ENCODE peak calls at places on chromosome 17, in four cellular contexts. F is PC-3, A is GM23338, B is fibroblast of lung. N is an unnamed sample.

GRCh38 chr17:83073389-83074063 is 5.9 kb upstream of the METRNL start:
- DNase-seq in B (no peak), A (no peak), F (peak), N (no peak)

GRCh38 chr17:50129946-50130777 is at the start of gene SAMD14:
- DNase-seq in B (no peak), A (peak), F (no peak), N (peak)

GRCh38 chr17:16477666-16478065 is 14.3 kb downstream of the LRRC75A start:
- DNase-seq in F (no peak), A (no peak), B (no peak), N (no peak)

GRCh38 chr17:59093702-59094231 is 12.9 kb downstream of the TRIM37 start:
- DNase-seq in A (no peak), B (peak), F (peak), N (peak)

GRCh38 chr17:32302860-32303649 is 37.4 kb downstream of the RHBDL3 start:
- DNase-seq in A (peak), F (no peak), B (no peak), N (peak)

GRCh38 chr17:31499771-31500554 is 108.5 kb downstream of the RAB11FIP4 start:
- DNase-seq in F (peak), A (peak), B (peak), N (no peak)

GRCh38 chr17:17868637-17869522 is 32.1 kb upstream of the SREBF1 start:
- DNase-seq in F (no peak), A (peak), B (peak), N (peak)

GRCh38 chr17:64150237-64151015 is 20.5 kb upstream of the ERN1 start:
- DNase-seq in B (peak), A (no peak), F (no peak), N (no peak)

GRCh38 chr17:79609616-79610150 is 1.2 kb downstream of the RBFOX3 start:
- DNase-seq in A (peak), F (no peak), B (no peak), N (no peak)

GRCh38 chr17:67421869-67422273 is 44.8 kb downstream of the PITPNC1 start:
- DNase-seq in F (peak), B (peak), A (peak), N (peak)

GRCh38 chr17:60383379-60383778 is 8.6 kb downstream of the USP32 start:
- DNase-seq in B (no peak), A (no peak), F (no peak), N (no peak)

GRCh38 chr17:49516190-49516589 is 21.1 kb downstream of the NGFR start:
- DNase-seq in B (no peak), A (no peak), F (no peak), N (no peak)

GRCh38 chr17:3046753-3047152 is 16.7 kb downstream of the OR1D5 start:
- DNase-seq in B (no peak), A (no peak), F (no peak), N (no peak)

GRCh38 chr17:43820759-43821158 is 12.2 kb downstream of the MPP3 start:
- DNase-seq in F (no peak), B (no peak), A (no peak), N (no peak)

GRCh38 chr17:77957215-77957868 is 1.2 kb upstream of the TNRC6C start:
- DNase-seq in A (peak), F (no peak), B (peak), N (peak)

GRCh38 chr17:50087246-50087911 is 7.8 kb upstream of the PDK2 start:
- DNase-seq in A (peak), B (peak), F (peak), N (peak)

GRCh38 chr17:38361700-38362465 is 10.2 kb downstream of the SOCS7 start:
- DNase-seq in B (no peak), F (peak), A (no peak), N (no peak)

GRCh38 chr17:2796164-2797140 is at the start of gene RAP1GAP2:
- DNase-seq in A (no peak), B (no peak), F (no peak), N (no peak)

GRCh38 chr17:40857535-40857934 is 9.5 kb downstream of the KRT12 start:
- DNase-seq in F (no peak), B (peak), A (no peak), N (peak)

GRCh38 chr17:48994548-48995331 is 2.4 kb upstream of the IGF2BP1 start:
- DNase-seq in B (no peak), F (no peak), A (no peak), N (peak)

GRCh38 chr17:4626734-4627256 is 14.7 kb downstream of the ALOX15 start:
- DNase-seq in B (no peak), F (no peak), A (no peak), N (no peak)

GRCh38 chr17:72305964-72306551 is 185.2 kb downstream of the SOX9 start:
- DNase-seq in B (peak), F (no peak), A (no peak), N (no peak)

GRCh38 chr17:13273744-13274295 is 256.0 kb upstream of the ELAC2 start:
- DNase-seq in F (peak), B (no peak), A (no peak), N (no peak)

DNA sequence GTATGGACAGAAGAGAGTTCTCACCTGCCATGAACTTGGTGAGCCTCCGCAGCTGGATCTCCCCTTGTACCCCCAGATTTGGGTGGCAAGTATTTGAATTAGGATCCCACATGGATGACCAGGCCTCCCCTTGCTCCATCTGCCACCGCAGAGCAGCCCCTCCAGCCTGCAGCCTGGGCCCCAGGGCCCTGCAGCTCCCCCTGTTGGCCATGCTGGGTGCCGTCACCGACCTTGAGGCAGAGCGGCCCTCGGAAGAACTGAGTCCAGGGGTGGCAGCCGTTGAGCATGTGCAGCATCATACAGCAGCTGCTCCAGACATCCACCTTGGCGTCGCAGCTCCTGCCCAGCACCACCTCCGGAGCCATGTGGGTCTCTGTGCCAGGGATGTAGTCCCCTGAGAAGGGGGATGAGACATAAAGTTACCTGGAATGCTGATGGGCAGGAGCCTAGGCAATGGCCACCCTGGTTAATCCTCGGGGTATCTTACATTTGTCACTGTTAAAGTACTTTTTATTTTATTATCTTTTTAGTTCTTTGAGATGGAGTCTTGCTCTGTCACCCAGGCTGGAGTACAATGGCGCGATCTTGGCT is 9.0 kb upstream of the SPATA32 start:
- DNase-seq in A (peak), B (no peak), F (peak), N (peak)
- TF ChIP-seq CTCF in A (peak), B (peak), F (peak), N (peak)

GRCh38 chr17:10821062-10821461 is 16.8 kb downstream of the PIRT start:
- DNase-seq in B (no peak), A (no peak), F (no peak), N (no peak)

GRCh38 chr17:10821770-10822169 is 16.1 kb downstream of the PIRT start:
- DNase-seq in F (no peak), B (no peak), A (no peak), N (no peak)

GRCh38 chr17:10827898-10828552 is 9.9 kb downstream of the PIRT start:
- DNase-seq in B (no peak), A (no peak), F (no peak), N (no peak)

DNA sequence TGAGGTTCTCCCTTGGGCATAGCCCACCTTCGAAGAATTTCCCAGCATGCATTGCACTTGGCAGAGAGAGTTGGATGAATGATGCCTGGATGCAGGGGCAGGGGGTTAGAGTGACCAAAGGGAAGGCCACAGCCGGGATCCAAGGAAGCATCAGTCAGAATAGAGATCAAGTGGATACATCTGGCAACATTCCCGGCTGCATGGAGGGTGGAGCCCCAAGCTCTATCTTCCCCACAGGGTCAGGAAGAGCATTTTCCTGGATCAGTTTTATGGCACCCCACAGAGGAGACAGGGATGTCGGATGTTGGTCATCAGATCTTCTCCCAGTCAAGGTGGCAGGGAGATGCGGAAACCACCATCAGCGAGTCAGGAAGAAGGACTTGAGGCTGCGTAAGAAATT is 13.0 kb downstream of the PIRT start:
- DNase-seq in B (no peak), F (no peak), A (no peak), N (no peak)
- TF ChIP-seq EZH2 in B (no peak), F (no peak), A (no peak), N (no peak)

DNA sequence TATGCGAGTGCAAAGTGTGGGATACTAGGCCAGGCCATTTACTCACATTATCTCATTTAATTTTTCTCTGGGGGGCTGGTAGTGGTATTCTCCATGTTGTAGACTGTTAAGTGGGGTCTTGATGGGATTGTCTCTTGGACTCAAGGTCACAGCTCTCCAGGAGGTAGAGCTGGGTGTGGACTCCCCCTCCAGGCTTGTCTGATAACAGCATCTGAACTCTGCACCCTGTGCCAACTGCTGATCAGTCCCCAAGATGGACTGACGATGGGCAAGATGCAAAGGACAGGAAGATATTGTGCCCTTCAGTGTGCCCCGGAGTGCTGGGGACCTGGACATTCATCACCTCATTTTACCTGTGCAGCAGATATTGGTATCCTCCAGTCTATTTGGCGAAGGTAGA is 147.8 kb downstream of the MSI2 start:
- DNase-seq in F (peak), A (no peak), B (no peak), N (no peak)
- TF ChIP-seq CTCF in F (peak), A (peak), B (no peak), N (no peak)

DNA sequence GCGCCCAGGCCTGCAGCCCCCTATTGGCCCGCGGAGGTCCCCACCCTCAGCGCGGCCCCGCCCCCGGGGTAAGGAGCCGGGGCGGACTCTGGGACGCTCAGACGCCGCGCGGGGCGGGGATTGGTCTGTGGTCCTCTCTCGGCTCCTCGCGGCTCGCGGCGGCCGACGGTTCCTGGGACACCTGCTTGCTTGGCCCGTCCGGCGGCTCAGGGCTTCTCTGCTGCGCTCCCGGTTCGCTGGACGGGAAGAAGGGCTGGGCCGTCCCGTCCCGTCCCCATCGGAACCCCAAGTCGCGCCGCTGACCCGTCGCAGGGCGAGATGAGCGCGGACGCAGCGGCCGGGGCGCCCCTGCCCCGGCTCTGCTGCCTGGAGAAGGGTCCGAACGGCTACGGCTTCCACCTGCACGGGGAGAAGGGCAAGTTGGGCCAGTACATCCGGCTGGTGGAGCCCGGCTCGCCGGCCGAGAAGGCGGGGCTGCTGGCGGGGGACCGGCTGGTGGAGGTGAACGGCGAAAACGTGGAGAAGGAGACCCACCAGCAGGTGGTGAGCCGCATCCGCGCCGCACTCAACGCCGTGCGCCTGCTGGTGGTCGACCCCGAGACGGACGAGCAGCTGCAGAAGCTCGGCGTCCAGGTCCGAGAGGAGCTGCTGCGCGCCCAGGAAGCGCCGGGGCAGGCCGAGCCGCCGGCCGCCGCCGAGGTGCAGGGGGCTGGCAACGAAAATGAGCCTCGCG is at the start of gene NHERF1:
- DNase-seq in B (peak), A (peak), F (peak), N (peak)
- TF ChIP-seq EZH2 in B (no peak), A (no peak), F (no peak), N (no peak)

GRCh38 chr17:47839071-47839470 is 2.0 kb downstream of the SCRN2 start:
- DNase-seq in B (no peak), A (no peak), F (no peak), N (no peak)

GRCh38 chr17:47841488-47842308 is 625 bp upstream of the SCRN2 start:
- DNase-seq in F (no peak), B (no peak), A (no peak), N (no peak)

GRCh38 chr17:47838636-47839035 is 2.4 kb downstream of the SCRN2 start:
- DNase-seq in B (no peak), F (no peak), A (no peak), N (no peak)

GRCh38 chr17:47839899-47840741 is 953 bp downstream of the SCRN2 start:
- DNase-seq in F (no peak), B (no peak), A (no peak), N (no peak)

GRCh38 chr17:47840742-47841487 is at the start of gene SCRN2:
- DNase-seq in A (peak), F (peak), B (peak), N (peak)
- TF ChIP-seq CTCF in A (peak), F (peak), B (peak), N (peak)

GRCh38 chr17:42067371-42068180 is 17.2 kb upstream of the C17orf113 start:
- DNase-seq in B (peak), A (peak), F (peak), N (peak)

GRCh38 chr17:42072323-42073187 is 22.2 kb upstream of the C17orf113 start:
- DNase-seq in A (peak), F (no peak), B (no peak), N (no peak)

GRCh38 chr17:42075789-42076188 is 22.5 kb downstream of the ZNF385C start:
- DNase-seq in B (no peak), F (no peak), A (no peak), N (no peak)

GRCh38 chr17:42068979-42069378 is 18.6 kb upstream of the C17orf113 start:
- DNase-seq in F (no peak), A (no peak), B (no peak), N (no peak)

GRCh38 chr17:42071810-42072209 is 21.4 kb upstream of the C17orf113 start:
- DNase-seq in B (no peak), A (no peak), F (no peak), N (no peak)
- TF ChIP-seq EZH2 in B (no peak), A (no peak), F (no peak), N (no peak)

GRCh38 chr17:81192386-81193050 is 26.5 kb upstream of the AATK start:
- DNase-seq in F (no peak), A (no peak), B (no peak), N (no peak)
- TF ChIP-seq CTCF in F (no peak), A (no peak), B (no peak), N (no peak)

DNA sequence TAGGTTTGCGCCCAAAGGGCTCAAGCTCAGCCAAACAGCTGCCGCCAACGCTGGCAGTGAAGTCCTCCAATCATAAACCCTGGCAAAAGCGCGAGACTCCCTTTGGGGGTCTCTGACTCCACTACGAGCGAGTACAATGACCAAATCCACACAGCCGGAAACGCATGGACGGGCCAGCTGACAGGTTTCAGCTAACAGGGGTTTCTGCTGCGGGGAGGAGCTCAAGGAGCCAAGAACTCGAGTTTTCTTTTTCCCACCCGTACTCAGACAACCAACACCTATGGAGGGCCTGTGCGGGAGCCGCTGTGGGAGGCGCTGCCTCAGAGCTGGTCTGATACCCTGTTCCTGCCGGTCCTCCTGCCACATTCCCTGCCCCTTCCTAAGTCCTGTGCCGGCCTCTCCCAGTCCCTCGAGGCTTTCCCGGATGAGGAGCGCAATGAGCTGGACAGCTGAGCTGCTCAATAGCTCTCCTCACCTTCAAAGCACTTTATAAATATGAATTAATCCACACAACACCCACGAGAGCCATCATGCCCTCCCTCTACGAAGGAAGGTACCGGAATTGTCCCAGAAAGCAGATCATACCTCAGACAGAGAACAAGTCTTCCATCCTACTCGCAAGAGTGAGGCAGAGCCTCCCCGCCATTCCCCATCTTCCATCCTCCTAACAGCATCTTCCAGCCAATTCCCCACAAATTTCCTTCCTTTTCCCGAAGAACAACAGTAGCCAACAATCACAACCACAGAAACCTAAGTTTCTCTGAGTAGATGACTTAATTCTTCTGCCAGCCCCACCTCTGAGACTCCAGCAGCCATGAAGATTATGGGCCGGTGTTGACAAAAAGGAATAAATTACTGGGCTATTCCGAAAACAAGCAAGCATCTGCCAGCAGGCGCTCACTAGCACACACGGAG is 6.1 kb downstream of the ABR start:
- DNase-seq in A (no peak), F (no peak), B (no peak), N (no peak)
- TF ChIP-seq EZH2 in A (no peak), F (no peak), B (no peak), N (no peak)

DNA sequence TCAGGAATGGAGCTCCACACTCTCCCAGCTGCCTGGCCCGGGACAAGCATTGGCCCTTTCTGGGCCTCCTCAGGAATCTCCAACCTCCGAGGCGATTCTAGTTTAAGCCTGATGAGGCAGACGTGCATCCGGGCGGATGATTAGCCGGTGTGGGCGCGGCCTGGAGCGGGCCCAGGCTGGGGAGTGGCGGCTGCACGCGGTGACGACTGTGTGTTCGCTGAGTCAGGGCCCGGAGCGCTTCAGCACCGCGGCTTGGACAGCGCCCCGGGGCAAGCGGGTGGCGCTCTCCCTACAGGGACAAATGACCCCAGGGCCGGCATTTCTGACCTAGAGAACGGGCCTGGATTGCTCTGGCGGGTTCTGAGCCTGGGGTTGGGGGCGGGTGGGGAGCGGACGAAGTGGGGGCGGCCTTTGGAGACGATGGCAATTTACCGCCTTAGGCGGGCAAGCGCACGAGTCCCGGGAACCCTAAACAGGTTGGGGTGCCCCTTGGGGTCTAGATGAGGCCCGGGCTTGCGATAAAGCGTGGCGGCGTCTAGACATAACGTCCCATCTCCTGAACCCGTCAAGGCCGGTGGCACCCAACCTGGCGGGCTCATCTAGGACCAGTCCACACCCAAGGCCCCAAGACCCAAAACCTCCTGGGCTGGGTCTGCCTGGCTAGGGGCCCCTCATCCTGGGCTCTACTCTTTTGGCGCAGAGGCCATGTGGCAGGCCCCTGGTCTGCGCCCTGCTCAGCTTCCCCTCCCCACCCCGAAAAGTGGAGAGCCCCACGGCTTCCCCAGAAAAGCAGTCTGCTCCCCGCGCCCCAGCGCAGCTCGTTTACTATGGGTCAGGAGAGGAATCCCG is 22.3 kb upstream of the ZNHIT3 start:
- DNase-seq in F (peak), A (peak), B (peak), N (peak)
- TF ChIP-seq CTCF in F (no peak), A (no peak), B (peak), N (no peak)

GRCh38 chr17:80805032-80805751 is 186.4 kb upstream of the CHMP6 start:
- DNase-seq in F (no peak), A (no peak), B (no peak), N (no peak)

GRCh38 chr17:80804466-80804865 is 187.2 kb upstream of the CHMP6 start:
- DNase-seq in B (no peak), F (no peak), A (no peak), N (no peak)

GRCh38 chr17:80802626-80803450 is 188.8 kb upstream of the CHMP6 start:
- DNase-seq in B (no peak), A (no peak), F (no peak), N (no peak)

GRCh38 chr17:80800775-80801391 is 190.8 kb upstream of the CHMP6 start:
- DNase-seq in F (no peak), A (no peak), B (no peak), N (no peak)

GRCh38 chr17:80803451-80804428 is 187.9 kb upstream of the CHMP6 start:
- DNase-seq in F (no peak), B (no peak), A (no peak), N (no peak)
- TF ChIP-seq EZH2 in F (no peak), B (no peak), A (no peak), N (no peak)